ENCODE peak calls at places on chromosomes 13 and 19, in five cellular contexts. A is pancreas, D is GM23248, W is vagina, R is cardiac muscle cell. S is an unnamed sample.
A peak's percentile ranks its signal among the peaks of the same experiment; 100 is the strongest.

GRCh38 chr13:112943309-112944125 is 25.5 kb upstream of the MCF2L start:
- DNase-seq in A (peak; percentile 84), D (peak; percentile 52), W (no peak), R (peak; percentile 35), S (peak; percentile 71)

GRCh38 chr13:27617801-27618411 is 2.4 kb downstream of the LNX2 start:
- DNase-seq in A (no peak), R (no peak), D (no peak), W (no peak), S (no peak)

GRCh38 chr19:6718111-6718740 is 2.2 kb downstream of the C3 start:
- DNase-seq in A (no peak), R (no peak), D (no peak), W (no peak), S (no peak)

GRCh38 chr13:112067121-112067741 is at the start of gene SOX1:
- DNase-seq in W (no peak), R (peak; percentile 17), A (peak; percentile 55), D (no peak), S (no peak)

GRCh38 chr19:41019346-41019745 is 28.3 kb downstream of the CYP2B6 start:
- DNase-seq in A (no peak), W (no peak), D (no peak), R (no peak), S (peak; percentile 66)

GRCh38 chr19:55165952-55166529 is 372 bp downstream of the DNAAF3 start:
- DNase-seq in R (peak; percentile 83), D (peak; percentile 87), W (no peak), A (peak; percentile 78), S (peak; percentile 67)

GRCh38 chr13:102914629-102914935 is 68.8 kb downstream of the ERCC5 start:
- DNase-seq in A (no peak), W (no peak), D (no peak), R (no peak), S (no peak)

GRCh38 chr13:26656919-26657318 is 99.4 kb downstream of the WASF3 start:
- DNase-seq in D (peak; percentile 77), R (peak; percentile 50), A (no peak), W (no peak), S (no peak)

GRCh38 chr13:20680416-20681080 is 23.0 kb upstream of the IL17D start:
- DNase-seq in D (no peak), R (no peak), A (no peak), W (no peak), S (no peak)

GRCh38 chr13:51584731-51585191 is 499 bp downstream of the WDFY2 start:
- DNase-seq in A (peak; percentile 81), W (no peak), D (peak; percentile 77), R (peak; percentile 58), S (peak; percentile 82)

GRCh38 chr13:27660511-27660910 is 38.8 kb downstream of the POLR1D start:
- DNase-seq in D (no peak), R (no peak), A (no peak), W (no peak), S (no peak)

GRCh38 chr19:46629546-46630025 is 4.7 kb upstream of the PTGIR start:
- DNase-seq in W (no peak), R (peak; percentile 82), D (no peak), A (no peak), S (no peak)

GRCh38 chr13:112956516-112957294 is 12.3 kb upstream of the MCF2L start:
- DNase-seq in W (no peak), A (peak; percentile 42), R (peak; percentile 13), D (no peak), S (peak; percentile 28)

GRCh38 chr19:607301-608154 is 17.8 kb downstream of the HCN2 start:
- DNase-seq in D (no peak), R (no peak), A (no peak), W (no peak), S (no peak)

GRCh38 chr13:32857077-32857476 is 159.1 kb upstream of the KL start:
- DNase-seq in W (peak; percentile 56), A (no peak), R (no peak), D (no peak), S (no peak)
- H3K27ac ChIP-seq in W (no peak overlapping the region), A (no peak overlapping the region), R (no peak overlapping the region), D (no peak overlapping the region), S (no peak overlapping the region)

GRCh38 chr19:16078311-16078758 is 2.0 kb downstream of the TPM4 start:
- DNase-seq in A (peak; percentile 46), R (no peak), D (peak; percentile 88), W (peak; percentile 92), S (no peak)
- H3K27ac ChIP-seq in A (peak overlapping the region; percentile 95), R (peak overlapping the region; percentile 99), D (peak overlapping the region; percentile 99), W (peak overlapping the region; percentile 99), S (peak overlapping the region; percentile 93)

DNA sequence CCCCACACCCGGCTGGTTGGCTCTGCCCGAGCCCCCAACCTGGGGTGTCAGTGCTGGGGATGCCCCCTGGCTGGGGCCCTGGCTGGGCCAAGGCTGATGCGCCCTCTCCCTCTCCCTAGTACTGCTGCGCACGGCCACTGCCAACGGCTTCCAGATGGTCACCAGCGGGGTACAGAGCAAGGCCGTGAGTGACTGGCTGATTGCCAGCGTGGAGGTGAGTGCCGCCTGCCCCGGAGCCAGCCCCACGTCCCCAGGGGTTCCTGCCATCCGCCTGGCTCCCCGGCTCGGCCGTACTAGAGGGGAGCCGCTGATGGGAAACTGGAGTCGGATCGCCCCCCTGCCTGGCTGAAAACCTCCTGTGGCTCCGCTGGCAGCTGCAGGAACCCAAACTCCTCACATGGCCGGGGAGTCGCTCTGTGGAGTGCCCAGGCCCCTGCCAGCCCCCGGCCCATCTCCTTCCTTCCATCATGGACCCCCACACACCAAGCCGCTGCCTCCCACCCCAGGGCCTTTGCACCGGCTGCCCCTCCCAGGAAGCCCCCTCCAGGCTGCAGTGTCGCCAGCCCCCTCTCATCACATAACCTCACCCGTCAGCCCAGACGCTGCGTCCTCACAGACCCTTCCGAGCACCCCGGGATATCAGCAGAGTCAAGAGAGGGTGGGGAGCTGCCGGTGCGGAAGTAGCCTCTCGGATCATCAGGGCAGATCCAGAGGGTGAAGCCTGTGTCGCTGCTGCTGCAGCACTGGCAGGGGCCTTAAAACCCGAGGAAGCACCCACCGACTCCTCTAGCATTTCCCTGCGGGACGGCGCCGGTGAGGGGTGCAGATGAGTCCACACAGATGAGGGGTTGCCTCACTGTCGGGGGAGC is 10.6 kb downstream of the NCLN start:
- DNase-seq in A (no peak), D (no peak), R (no peak), W (no peak), S (no peak)
- H3K27ac ChIP-seq in A (no peak overlapping the region), D (no peak overlapping the region), R (no peak overlapping the region), W (no peak overlapping the region), S (no peak overlapping the region)

DNA sequence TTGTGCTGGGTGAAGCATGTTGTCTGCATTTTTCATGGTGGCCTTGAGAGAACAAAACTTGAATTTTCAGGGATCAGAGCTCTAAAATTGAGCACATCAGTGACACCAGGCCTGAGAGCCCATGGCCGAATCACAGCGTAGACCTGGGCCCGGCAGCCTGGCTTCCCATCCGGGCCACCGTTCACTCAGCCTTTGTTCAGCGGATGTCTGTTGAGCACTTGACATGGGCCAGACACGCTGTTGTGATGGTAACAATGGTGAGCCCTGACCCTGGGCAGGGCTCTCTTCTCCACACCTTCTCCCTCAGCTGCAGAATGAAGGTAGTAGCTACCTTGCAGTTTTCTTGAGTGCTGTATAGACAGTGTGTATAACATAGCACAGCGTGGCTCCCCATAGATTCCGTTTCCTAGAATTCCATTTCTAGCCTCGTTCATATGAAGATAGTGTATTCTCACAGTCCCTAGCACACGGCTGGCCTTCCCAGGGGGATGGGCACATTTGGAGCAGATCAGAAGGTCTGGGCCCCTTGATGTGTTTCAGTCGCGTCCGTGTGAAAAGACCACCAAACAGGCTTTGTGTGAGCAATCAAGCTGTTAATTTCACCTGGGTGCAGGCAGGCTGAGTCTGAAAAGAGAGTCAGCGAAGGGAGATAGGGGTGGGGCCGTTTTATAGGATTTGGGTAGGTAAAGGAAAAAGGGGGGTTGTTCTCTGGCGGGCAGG is 75.3 kb downstream of the RAB20 start:
- DNase-seq in D (no peak), A (no peak), W (no peak), R (no peak), S (no peak)
- H3K27ac ChIP-seq in D (no peak overlapping the region), A (no peak overlapping the region), W (no peak overlapping the region), R (peak overlapping the region; percentile 88), S (no peak overlapping the region)

DNA sequence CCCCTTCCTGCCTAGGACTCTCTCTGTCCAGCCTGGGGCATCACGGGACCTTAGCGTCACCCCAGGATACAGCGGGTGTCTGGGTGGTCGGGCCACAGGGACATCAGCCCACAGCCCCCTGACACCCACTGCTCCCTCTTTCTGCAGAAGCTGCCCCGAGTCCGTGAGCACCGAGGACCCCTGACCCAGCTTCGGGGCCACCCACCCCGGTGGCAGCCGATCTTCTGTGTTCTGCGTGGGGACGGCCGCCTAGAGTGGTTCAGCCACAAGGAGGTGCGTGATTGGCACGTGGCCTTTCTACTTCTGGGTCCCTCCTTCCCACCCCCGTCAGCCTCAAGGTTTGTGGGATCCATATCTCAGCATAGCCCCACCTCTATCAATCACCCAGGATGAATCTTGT is 20.7 kb downstream of the PGLS start:
- DNase-seq in A (no peak), W (no peak), R (no peak), D (no peak), S (no peak)
- H3K27ac ChIP-seq in A (no peak overlapping the region), W (no peak overlapping the region), R (no peak overlapping the region), D (no peak overlapping the region), S (no peak overlapping the region)

GRCh38 chr13:98480915-98481510 is 95.9 kb downstream of the STK24 start:
- DNase-seq in D (no peak), A (no peak), W (no peak), R (peak; percentile 21), S (no peak)
- H3K27ac ChIP-seq in D (no peak overlapping the region), A (peak overlapping the region; percentile 41), W (peak overlapping the region; percentile 91), R (peak overlapping the region; percentile 98), S (no peak overlapping the region)

GRCh38 chr19:3536429-3537100 is 2.4 kb upstream of the TEKTIP1 start:
- DNase-seq in W (no peak), D (no peak), R (no peak), A (peak; percentile 51), S (peak; percentile 53)

GRCh38 chr19:3537101-3537437 is 1.9 kb upstream of the TEKTIP1 start:
- DNase-seq in R (no peak), D (no peak), W (no peak), A (peak; percentile 44), S (no peak)

GRCh38 chr19:3538258-3538929 is 580 bp upstream of the TEKTIP1 start:
- DNase-seq in A (peak; percentile 45), W (no peak), R (no peak), D (no peak), S (no peak)

GRCh38 chr19:3538965-3539742 is at the start of gene TEKTIP1:
- DNase-seq in W (no peak), A (peak; percentile 55), R (no peak), D (peak; percentile 41), S (peak; percentile 51)

GRCh38 chr19:3537438-3538240 is 1.3 kb upstream of the TEKTIP1 start:
- DNase-seq in A (peak; percentile 56), D (no peak), R (no peak), W (no peak), S (no peak)
- H3K27ac ChIP-seq in A (no peak overlapping the region), D (no peak overlapping the region), R (peak overlapping the region; percentile 48), W (peak overlapping the region; percentile 17), S (no peak overlapping the region)

GRCh38 chr19:57434386-57435061 is 601 bp upstream of the ZNF749 start:
- DNase-seq in D (peak; percentile 52), A (no peak), R (no peak), W (no peak), S (no peak)
- H3K27ac ChIP-seq in D (peak overlapping the region; percentile 59), A (no peak overlapping the region), R (no peak overlapping the region), W (no peak overlapping the region), S (no peak overlapping the region)

GRCh38 chr13:79389031-79389430 is 17.0 kb downstream of the RBM26 start:
- DNase-seq in R (no peak), A (no peak), W (no peak), D (no peak), S (no peak)
- H3K27ac ChIP-seq in R (no peak overlapping the region), A (no peak overlapping the region), W (no peak overlapping the region), D (no peak overlapping the region), S (no peak overlapping the region)